ENCODE peak calls at places on chromosomes 5 and 9, in four cellular contexts. W is stimulated activated naive CD8-positive, alpha-beta T cell treated with anti-CD3 and anti-CD28 coated beads, Interleukin-15, Interleukin-2, amounts not matched to agents 100 U/mL and 50 U/mL, for 24 hours; P is activated CD4-positive, alpha-beta T cell treated with anti-CD3 and anti-CD28 coated beads for 1 hour; Y is mucosa of gallbladder. H is an unnamed sample.

GRCh38 chr9:126415741-126416370 is 89.2 kb downstream of the MVB12B start:
- DNase-seq in W (no peak), P (no peak), Y (no peak), H (no peak)

GRCh38 chr5:148474025-148474511 is 90.3 kb downstream of the FBXO38 start:
- DNase-seq in W (no peak), P (no peak), Y (peak; percentile 13), H (peak; percentile 42)

GRCh38 chr9:84897362-84898094 is 228.0 kb downstream of the NTRK2 start:
- DNase-seq in W (no peak), P (no peak), Y (no peak), H (no peak)

GRCh38 chr5:33524476-33524875 is 83.7 kb downstream of the TARS1 start:
- DNase-seq in W (no peak), P (no peak), Y (no peak), H (no peak)

GRCh38 chr5:141507387-141508091 is 18.7 kb downstream of the PCDHGC5 start:
- DNase-seq in W (no peak), P (no peak), Y (no peak), H (peak; percentile 57)

GRCh38 chr5:159850192-159850573 is 66.1 kb upstream of the ADRA1B start:
- DNase-seq in W (no peak), P (no peak), Y (no peak), H (no peak)

GRCh38 chr5:159441441-159441840 is 111.2 kb upstream of the IL12B start:
- DNase-seq in W (no peak), P (no peak), Y (no peak), H (peak; percentile 49)

GRCh38 chr5:35136386-35136785 is 88.6 kb upstream of the AGXT2 start:
- DNase-seq in W (no peak), P (no peak), Y (no peak), H (no peak)

GRCh38 chr5:144941004-144941403 is 770.3 kb downstream of the KCTD16 start:
- DNase-seq in W (no peak), P (no peak), Y (no peak), H (no peak)